ENCODE peak calls at places on chromosomes 2 and 18, in four cellular contexts. One of them, this sample, is unnamed.

GRCh38 chr2:26495705-26496271 is 17.9 kb upstream of the OTOF start:
- DNase-seq in mesendoderm: peak; percentile 65
- DNase-seq in H9: peak; percentile 52
- DNase-seq in neuronal stem cell: peak; percentile 65
- DNase-seq in this sample: no peak

GRCh38 chr2:235765181-235765820 is 271.5 kb downstream of the AGAP1 start:
- DNase-seq in mesendoderm: no peak
- DNase-seq in H9: no peak
- DNase-seq in neuronal stem cell: no peak
- DNase-seq in this sample: peak; percentile 73

GRCh38 chr2:108594132-108594981 is 60.1 kb downstream of the LIMS1 start:
- DNase-seq in neuronal stem cell: peak; percentile 44
- DNase-seq in mesendoderm: peak; percentile 82
- DNase-seq in H9: no peak
- DNase-seq in this sample: peak; percentile 93

GRCh38 chr2:50111067-50111466 is 920.9 kb downstream of the NRXN1 start:
- DNase-seq in H9: no peak
- DNase-seq in mesendoderm: no peak
- DNase-seq in neuronal stem cell: no peak
- DNase-seq in this sample: no peak

GRCh38 chr2:109084341-109084740 is 44.7 kb upstream of the SH3RF3 start:
- DNase-seq in H9: no peak
- DNase-seq in mesendoderm: no peak
- DNase-seq in neuronal stem cell: no peak
- DNase-seq in this sample: no peak

GRCh38 chr2:118769707-118770400 is 77.6 kb downstream of the EN1 start:
- DNase-seq in mesendoderm: no peak
- DNase-seq in neuronal stem cell: no peak
- DNase-seq in H9: no peak
- DNase-seq in this sample: no peak

GRCh38 chr2:147588191-147588590 is 256.6 kb upstream of the ACVR2A start:
- DNase-seq in H9: no peak
- DNase-seq in neuronal stem cell: no peak
- DNase-seq in mesendoderm: no peak
- DNase-seq in this sample: peak; percentile 38

GRCh38 chr18:48563027-48563426 is 24.2 kb downstream of the CTIF start:
- DNase-seq in mesendoderm: peak; percentile 73
- DNase-seq in neuronal stem cell: no peak
- DNase-seq in H9: no peak
- DNase-seq in this sample: peak; percentile 92

GRCh38 chr2:213147550-213147949 is 3.9 kb downstream of the IKZF2 start:
- DNase-seq in mesendoderm: no peak
- DNase-seq in neuronal stem cell: no peak
- DNase-seq in H9: no peak
- DNase-seq in this sample: no peak

GRCh38 chr2:119292226-119292625 is 68.6 kb downstream of the STEAP3 start:
- DNase-seq in mesendoderm: no peak
- DNase-seq in H9: no peak
- DNase-seq in neuronal stem cell: no peak
- DNase-seq in this sample: peak; percentile 15

GRCh38 chr2:28753043-28753683 is 1.5 kb downstream of the PPP1CB start:
- DNase-seq in H9: no peak
- DNase-seq in mesendoderm: peak; percentile 74
- DNase-seq in neuronal stem cell: no peak
- DNase-seq in this sample: peak; percentile 81

GRCh38 chr2:47065771-47066380 is 89.2 kb downstream of the STPG4 start:
- DNase-seq in neuronal stem cell: no peak
- DNase-seq in mesendoderm: peak; percentile 95
- DNase-seq in H9: no peak
- DNase-seq in this sample: peak; percentile 89

GRCh38 chr2:71779306-71779855 is 326.0 kb downstream of the DYSF start:
- DNase-seq in mesendoderm: no peak
- DNase-seq in H9: no peak
- DNase-seq in neuronal stem cell: no peak
- DNase-seq in this sample: peak; percentile 50

GRCh38 chr2:220226076-220226475 is 598.6 kb downstream of the SLC4A3 start:
- DNase-seq in H9: no peak
- DNase-seq in neuronal stem cell: no peak
- DNase-seq in mesendoderm: no peak
- DNase-seq in this sample: no peak

GRCh38 chr2:232979871-232980461 is 33.1 kb downstream of the NGEF start:
- DNase-seq in mesendoderm: peak; percentile 40
- DNase-seq in neuronal stem cell: no peak
- DNase-seq in H9: no peak
- DNase-seq in this sample: peak; percentile 77

GRCh38 chr2:121101093-121101715 is 183.8 kb downstream of the TFCP2L1 start:
- DNase-seq in mesendoderm: no peak
- DNase-seq in neuronal stem cell: no peak
- DNase-seq in H9: no peak
- DNase-seq in this sample: no peak

GRCh38 chr2:162197095-162197825 is 45.2 kb upstream of the GCG start:
- DNase-seq in H9: no peak
- DNase-seq in mesendoderm: no peak
- DNase-seq in neuronal stem cell: no peak
- DNase-seq in this sample: peak; percentile 89

GRCh38 chr18:12304351-12305210 is 3.5 kb upstream of the TUBB6 start:
- DNase-seq in mesendoderm: no peak
- DNase-seq in H9: no peak
- DNase-seq in neuronal stem cell: no peak
- DNase-seq in this sample: peak; percentile 82

GRCh38 chr2:60353406-60353800 is 200.1 kb downstream of the BCL11A start:
- DNase-seq in neuronal stem cell: no peak
- DNase-seq in H9: no peak
- DNase-seq in mesendoderm: no peak
- DNase-seq in this sample: no peak

GRCh38 chr2:44686561-44686960 is 254.9 kb upstream of the SIX3 start:
- DNase-seq in mesendoderm: no peak
- DNase-seq in H9: no peak
- DNase-seq in neuronal stem cell: no peak
- DNase-seq in this sample: peak; percentile 69

GRCh38 chr2:28390857-28391563 is 1.6 kb upstream of the FOSL2 start:
- DNase-seq in neuronal stem cell: no peak
- DNase-seq in mesendoderm: peak; percentile 82
- DNase-seq in H9: peak; percentile 68
- DNase-seq in this sample: no peak

GRCh38 chr2:180644709-180645108 is 335.7 kb upstream of the UBE2E3 start:
- DNase-seq in mesendoderm: no peak
- DNase-seq in H9: no peak
- DNase-seq in neuronal stem cell: no peak
- DNase-seq in this sample: peak; percentile 96

GRCh38 chr2:190036071-190036470 is 26.5 kb downstream of the MSTN start:
- DNase-seq in mesendoderm: no peak
- DNase-seq in neuronal stem cell: no peak
- DNase-seq in H9: no peak
- DNase-seq in this sample: no peak

GRCh38 chr2:166521155-166521554 is 27.1 kb upstream of the SCN7A start:
- DNase-seq in neuronal stem cell: no peak
- DNase-seq in H9: no peak
- DNase-seq in mesendoderm: no peak
- DNase-seq in this sample: peak; percentile 13

GRCh38 chr2:240532032-240532775 is 25.6 kb downstream of the ANKMY1 start:
- DNase-seq in mesendoderm: no peak
- DNase-seq in H9: no peak
- DNase-seq in neuronal stem cell: no peak
- DNase-seq in this sample: no peak

GRCh38 chr18:9951022-9951859 is 37.4 kb downstream of the VAPA start:
- DNase-seq in mesendoderm: peak; percentile 89
- DNase-seq in neuronal stem cell: peak; percentile 17
- DNase-seq in H9: peak; percentile 63
- DNase-seq in this sample: peak; percentile 79

GRCh38 chr2:170818294-170819104 is 1.8 kb downstream of the GAD1 start:
- DNase-seq in neuronal stem cell: peak; percentile 23
- DNase-seq in mesendoderm: no peak
- DNase-seq in H9: peak; percentile 55
- DNase-seq in this sample: no peak

GRCh38 chr2:53576361-53576620 is 191.3 kb upstream of the CHAC2 start:
- DNase-seq in H9: no peak
- DNase-seq in mesendoderm: no peak
- DNase-seq in neuronal stem cell: no peak
- DNase-seq in this sample: no peak

GRCh38 chr2:94776036-94776435 is 95.2 kb upstream of the TEKT4 start:
- DNase-seq in mesendoderm: no peak
- DNase-seq in H9: no peak
- DNase-seq in neuronal stem cell: no peak
- DNase-seq in this sample: no peak

GRCh38 chr2:73013941-73014340 is 57.6 kb downstream of the SFXN5 start:
- DNase-seq in neuronal stem cell: no peak
- DNase-seq in H9: no peak
- DNase-seq in mesendoderm: no peak
- DNase-seq in this sample: peak; percentile 70

GRCh38 chr18:58350526-58350925 is 278.4 kb downstream of the ALPK2 start:
- DNase-seq in neuronal stem cell: no peak
- DNase-seq in mesendoderm: no peak
- DNase-seq in H9: no peak
- DNase-seq in this sample: peak; percentile 58
- H2BK5ac ChIP-seq in neuronal stem cell: no peak overlapping the region
- H2BK5ac ChIP-seq in mesendoderm: no peak overlapping the region
- H2BK5ac ChIP-seq in H9: no peak overlapping the region
- H2BK5ac ChIP-seq in this sample: no peak overlapping the region

GRCh38 chr2:174798801-174799200 is 34.5 kb upstream of the CHRNA1 start:
- DNase-seq in mesendoderm: peak; percentile 40
- DNase-seq in neuronal stem cell: no peak
- DNase-seq in H9: no peak
- DNase-seq in this sample: no peak

GRCh38 chr2:174797792-174798276 is 33.6 kb upstream of the CHRNA1 start:
- DNase-seq in neuronal stem cell: no peak
- DNase-seq in H9: no peak
- DNase-seq in mesendoderm: no peak
- DNase-seq in this sample: peak; percentile 76

GRCh38 chr2:174792309-174793025 is 28.2 kb upstream of the CHRNA1 start:
- DNase-seq in H9: no peak
- DNase-seq in neuronal stem cell: no peak
- DNase-seq in mesendoderm: no peak
- DNase-seq in this sample: no peak

GRCh38 chr2:174794851-174795374 is 30.6 kb upstream of the CHRNA1 start:
- DNase-seq in mesendoderm: no peak
- DNase-seq in neuronal stem cell: no peak
- DNase-seq in H9: no peak
- DNase-seq in this sample: peak; percentile 45

GRCh38 chr2:174796319-174796771 is 32.1 kb upstream of the CHRNA1 start:
- DNase-seq in neuronal stem cell: peak; percentile 66
- DNase-seq in H9: peak; percentile 60
- DNase-seq in mesendoderm: peak; percentile 71
- DNase-seq in this sample: peak; percentile 16
- H2BK5ac ChIP-seq in neuronal stem cell: no peak overlapping the region
- H2BK5ac ChIP-seq in H9: no peak overlapping the region
- H2BK5ac ChIP-seq in mesendoderm: no peak overlapping the region
- H2BK5ac ChIP-seq in this sample: peak overlapping the region; percentile 63

DNA sequence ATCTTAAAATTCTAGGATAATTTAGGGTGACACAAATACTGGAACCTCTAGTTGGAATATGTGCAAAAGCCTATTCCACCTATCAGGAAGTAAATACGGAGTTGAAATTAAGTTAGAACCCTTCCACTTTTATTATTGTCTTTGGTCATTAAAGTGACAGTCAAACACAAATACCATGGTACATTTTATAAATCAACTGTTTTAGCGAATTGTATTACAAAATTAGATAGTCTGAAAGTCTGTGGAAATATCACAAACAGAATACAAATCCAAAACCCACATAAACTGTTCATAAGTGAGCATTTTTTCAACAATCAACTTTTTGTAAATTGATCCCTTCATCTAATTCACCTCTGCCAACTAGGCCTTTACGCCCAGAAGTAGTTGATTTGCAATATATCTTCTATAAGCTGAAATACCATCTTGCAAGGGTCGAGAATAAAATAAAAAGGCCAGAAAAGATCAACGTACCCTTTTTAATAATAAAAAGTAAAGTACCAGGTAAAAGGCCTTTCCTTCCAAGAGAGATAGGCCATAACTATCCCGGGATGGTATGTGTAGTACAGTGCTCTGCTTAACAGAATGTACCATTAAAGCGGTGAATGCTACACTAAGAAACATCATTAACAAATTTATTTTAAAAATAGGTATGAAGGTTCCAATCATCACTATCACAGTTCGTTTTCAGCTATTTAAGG is 1.3 kb downstream of the USP34 start:
- DNase-seq in H9: no peak
- DNase-seq in neuronal stem cell: no peak
- DNase-seq in mesendoderm: no peak
- DNase-seq in this sample: peak; percentile 21
- H2BK5ac ChIP-seq in H9: no peak overlapping the region
- H2BK5ac ChIP-seq in neuronal stem cell: peak overlapping the region; percentile 93
- H2BK5ac ChIP-seq in mesendoderm: no peak overlapping the region
- H2BK5ac ChIP-seq in this sample: peak overlapping the region; percentile 84

GRCh38 chr18:36633961-36634412 is 194.8 kb downstream of the TPGS2 start:
- DNase-seq in H9: no peak
- DNase-seq in neuronal stem cell: no peak
- DNase-seq in mesendoderm: no peak
- DNase-seq in this sample: no peak

GRCh38 chr18:36629095-36629604 is 199.7 kb downstream of the TPGS2 start:
- DNase-seq in H9: no peak
- DNase-seq in neuronal stem cell: no peak
- DNase-seq in mesendoderm: no peak
- DNase-seq in this sample: no peak

GRCh38 chr18:36629836-36630235 is 199.0 kb downstream of the TPGS2 start:
- DNase-seq in neuronal stem cell: no peak
- DNase-seq in H9: no peak
- DNase-seq in mesendoderm: no peak
- DNase-seq in this sample: no peak

GRCh38 chr18:36628435-36629094 is 200.2 kb downstream of the TPGS2 start:
- DNase-seq in mesendoderm: no peak
- DNase-seq in H9: no peak
- DNase-seq in neuronal stem cell: no peak
- DNase-seq in this sample: peak; percentile 87

DNA sequence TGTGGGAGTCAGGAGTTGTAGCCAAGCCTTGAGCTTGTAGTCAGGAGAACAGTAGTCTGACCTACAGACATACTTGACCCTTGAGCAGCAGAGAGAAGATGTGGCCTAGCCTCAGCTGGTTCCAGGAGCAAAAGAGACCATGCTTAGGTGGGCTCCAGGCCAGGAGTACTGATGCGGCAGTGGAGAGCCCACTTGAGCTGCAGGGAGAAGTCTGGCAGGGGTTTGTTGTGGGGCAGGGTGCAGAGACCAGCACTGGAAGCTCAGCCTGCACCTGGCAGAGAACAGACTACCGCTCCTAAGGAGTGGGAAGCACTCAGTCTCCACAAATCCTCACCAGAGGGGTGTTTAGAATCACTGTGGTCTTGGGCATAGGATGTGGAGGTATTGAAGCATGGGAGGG is 197.9 kb downstream of the TPGS2 start:
- DNase-seq in H9: no peak
- DNase-seq in mesendoderm: no peak
- DNase-seq in neuronal stem cell: no peak
- DNase-seq in this sample: no peak
- H2BK5ac ChIP-seq in H9: no peak overlapping the region
- H2BK5ac ChIP-seq in mesendoderm: no peak overlapping the region
- H2BK5ac ChIP-seq in neuronal stem cell: no peak overlapping the region
- H2BK5ac ChIP-seq in this sample: no peak overlapping the region